ENCODE peak calls at places on chromosome 3, in nine cellular contexts. X is neural progenitor cell; F is A549; L is testis; O is sigmoid colon; Y is neuronal stem cell; W is PC-3; B is CD8-positive, alpha-beta memory T cell; M is upper lobe of right lung. U is an unnamed sample.

GRCh38 chr3:185290266-185290665 is 36.4 kb upstream of the EHHADH start:
- DNase-seq in B (no peak), W (no peak), O (no peak), L (no peak), M (no peak), Y (no peak), F (no peak), X (no peak), U (no peak)

GRCh38 chr3:197505796-197506553 is 49.8 kb downstream of the BDH1 start:
- DNase-seq in Y (no peak), F (no peak), X (no peak), W (no peak), B (no peak), L (no peak), M (peak), O (no peak), U (no peak)

GRCh38 chr3:51099794-51100542 is 285.1 kb upstream of the MANF start:
- DNase-seq in B (no peak), L (peak), M (no peak), X (peak), W (peak), O (no peak), Y (peak), F (peak), U (peak)

GRCh38 chr3:187903697-187904096 is 158.4 kb upstream of the BCL6 start:
- DNase-seq in X (no peak), O (no peak), B (no peak), W (no peak), F (no peak), Y (no peak), M (no peak), L (no peak), U (no peak)

GRCh38 chr3:83403927-83404326 is 1554.9 kb upstream of the CADM2 start:
- DNase-seq in O (no peak), Y (no peak), L (no peak), B (no peak), X (no peak), W (no peak), F (no peak), M (no peak), U (peak)

GRCh38 chr3:66398228-66399025 is 102.4 kb downstream of the LRIG1 start:
- DNase-seq in X (no peak), Y (no peak), O (peak), M (no peak), L (no peak), F (no peak), B (no peak), W (no peak), U (no peak)

GRCh38 chr3:105997800-105998526 is 129.2 kb upstream of the CBLB start:
- DNase-seq in B (no peak), O (no peak), M (no peak), F (peak), W (peak), L (no peak), X (no peak), Y (no peak), U (no peak)

GRCh38 chr3:35088943-35089342 is 550.4 kb upstream of the ARPP21 start:
- DNase-seq in M (no peak), F (no peak), O (no peak), W (no peak), X (no peak), L (no peak), B (no peak), Y (no peak), U (no peak)

GRCh38 chr3:111874177-111874820 is 15.2 kb downstream of the PHLDB2 start:
- DNase-seq in B (no peak), M (no peak), O (no peak), Y (no peak), F (peak), W (peak), L (no peak), X (peak), U (no peak)

GRCh38 chr3:13550791-13551360 is 2.0 kb downstream of the FBLN2 start:
- DNase-seq in O (no peak), Y (no peak), X (no peak), B (no peak), L (no peak), M (no peak), F (no peak), W (no peak), U (no peak)

GRCh38 chr3:191235331-191236314 is 36.6 kb downstream of the OSTN start:
- DNase-seq in M (no peak), F (no peak), X (no peak), Y (no peak), B (no peak), O (no peak), L (no peak), W (peak), U (no peak)

GRCh38 chr3:99681976-99682375 is 43.6 kb downstream of the COL8A1 start:
- DNase-seq in L (no peak), W (no peak), F (no peak), O (no peak), X (no peak), B (no peak), M (no peak), Y (no peak), U (no peak)

GRCh38 chr3:109707642-109708041 is 370.3 kb upstream of the DPPA4 start:
- DNase-seq in W (peak), L (no peak), X (no peak), B (no peak), F (no peak), Y (no peak), O (no peak), M (no peak), U (no peak)

GRCh38 chr3:157204431-157204830 is 44.5 kb upstream of the CCNL1 start:
- DNase-seq in M (no peak), F (peak), L (no peak), O (no peak), Y (no peak), X (peak), W (peak), B (no peak), U (no peak)

GRCh38 chr3:29764603-29765254 is 483.9 kb downstream of the RBMS3 start:
- DNase-seq in X (no peak), M (no peak), B (no peak), Y (no peak), L (peak), O (no peak), F (peak), W (peak), U (peak)

GRCh38 chr3:102450976-102451375 is 16.2 kb downstream of the ZPLD1 start:
- DNase-seq in Y (no peak), O (no peak), M (no peak), B (no peak), W (peak), F (no peak), L (no peak), X (no peak), U (no peak)

GRCh38 chr3:175818811-175819464 is 959.8 kb downstream of the NAALADL2 start:
- DNase-seq in O (no peak), B (no peak), X (no peak), W (peak), F (no peak), M (no peak), L (no peak), Y (no peak), U (no peak)

GRCh38 chr3:129929383-129929782 is 35.9 kb upstream of the TMCC1 start:
- DNase-seq in F (no peak), X (no peak), M (no peak), L (no peak), Y (no peak), O (no peak), B (no peak), W (no peak), U (no peak)

GRCh38 chr3:128495435-128495970 is 2.5 kb upstream of the GATA2 start:
- DNase-seq in B (no peak), L (no peak), M (no peak), X (no peak), Y (no peak), O (peak), F (no peak), W (no peak), U (no peak)

GRCh38 chr3:193971268-193971751 is 164.6 kb upstream of the HES1 start:
- DNase-seq in X (no peak), M (no peak), W (peak), O (no peak), L (no peak), Y (no peak), F (peak), B (no peak), U (no peak)

GRCh38 chr3:70996082-70996481 is 587.4 kb downstream of the FOXP1 start:
- DNase-seq in M (no peak), X (no peak), B (no peak), L (no peak), W (no peak), O (no peak), F (no peak), Y (no peak), U (no peak)

GRCh38 chr3:140242818-140243276 is 307.9 kb downstream of the CLSTN2 start:
- DNase-seq in B (no peak), Y (no peak), O (no peak), L (no peak), M (no peak), X (no peak), W (no peak), F (no peak), U (peak)

GRCh38 chr3:32340039-32340438 is 51.6 kb upstream of the CMTM7 start:
- DNase-seq in Y (peak), F (peak), B (peak), O (no peak), X (peak), M (no peak), L (peak), W (peak), U (no peak)

GRCh38 chr3:104102386-104102785 is 1264.3 kb upstream of the ALCAM start:
- DNase-seq in M (peak), L (peak), Y (peak), B (no peak), X (peak), F (peak), O (no peak), W (peak), U (no peak)

GRCh38 chr3:119611664-119612063 is 14.0 kb downstream of the PLA1A start:
- DNase-seq in B (no peak), O (no peak), Y (no peak), W (no peak), M (no peak), L (no peak), F (no peak), X (no peak), U (no peak)

GRCh38 chr3:114496021-114496434 is 202.2 kb downstream of the TIGIT start:
- DNase-seq in M (no peak), Y (no peak), W (no peak), F (peak), X (no peak), L (no peak), O (no peak), B (no peak), U (no peak)

GRCh38 chr3:34361921-34362320 is 563.5 kb downstream of the PDCD6IP start:
- DNase-seq in L (peak), F (no peak), X (no peak), O (no peak), M (no peak), Y (no peak), W (no peak), B (no peak), U (no peak)

DNA sequence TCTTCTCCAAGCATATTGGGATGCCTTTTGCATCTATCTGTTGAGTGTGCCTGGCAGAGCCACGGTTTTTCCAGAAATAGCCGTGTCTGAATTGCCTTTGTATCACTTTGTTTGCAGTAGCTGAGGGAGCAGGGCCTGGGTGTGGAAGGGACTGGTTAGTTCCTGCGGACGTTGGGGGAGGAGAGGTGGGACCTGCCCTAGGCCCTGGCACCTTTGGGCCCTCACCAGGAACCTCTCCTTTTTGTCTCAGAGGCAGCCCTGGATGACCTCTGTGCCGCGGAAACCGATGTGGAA is 18.6 kb downstream of the ATRIP start:
- DNase-seq in B (no peak), X (no peak), M (no peak), O (no peak), L (no peak), W (no peak), Y (no peak), F (no peak), U (no peak)
- H3K4me3 ChIP-seq in B (no peak), X (no peak), M (no peak), O (no peak), L (no peak), W (no peak), Y (no peak), F (no peak), U (no peak)

GRCh38 chr3:61944736-61945135 is 383.4 kb downstream of the PTPRG start:
- DNase-seq in X (no peak), Y (no peak), W (no peak), M (no peak), F (no peak), B (no peak), O (no peak), L (no peak), U (no peak)
- H3K27ac ChIP-seq in X (peak), Y (no peak), W (no peak), M (no peak), F (no peak), B (no peak), O (no peak), L (no peak), U (no peak)

DNA sequence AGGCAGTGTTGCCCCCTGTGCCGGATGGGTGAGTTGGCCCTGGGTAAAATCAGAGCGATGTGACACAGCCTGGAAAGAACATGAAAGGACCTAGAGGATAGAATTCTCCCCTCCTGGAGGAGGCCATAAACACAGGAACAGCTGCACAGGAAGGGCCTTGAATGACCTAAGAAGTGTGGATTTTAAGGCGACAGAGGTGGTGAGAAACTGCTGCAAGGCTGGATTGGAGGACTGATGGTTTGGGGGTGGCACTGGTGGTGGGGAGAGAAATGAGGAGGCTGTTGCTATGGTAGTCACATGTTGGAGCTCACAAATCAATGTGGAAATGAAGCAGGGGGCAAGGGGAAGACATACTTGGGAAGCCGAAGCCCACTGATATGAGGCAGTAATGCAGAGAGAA is 13.8 kb downstream of the XIRP1 start:
- DNase-seq in X (no peak), Y (no peak), F (no peak), L (no peak), B (no peak), M (no peak), W (no peak), O (no peak), U (no peak)
- H3K4me3 ChIP-seq in X (peak), Y (peak), F (peak), L (peak), B (peak), M (peak), W (peak), O (peak), U (no peak)

GRCh38 chr3:56784452-56785001 is 17.2 kb downstream of the ARHGEF3 start:
- DNase-seq in B (no peak), Y (no peak), X (no peak), L (no peak), W (no peak), O (no peak), F (no peak), M (no peak), U (no peak)
- H3K27ac ChIP-seq in B (peak), Y (no peak), X (no peak), L (peak), W (no peak), O (peak), F (peak), M (peak), U (peak)

GRCh38 chr3:39149498-39150169 is 3.8 kb downstream of the CSRNP1 start:
- DNase-seq in X (no peak), B (no peak), O (no peak), W (peak), L (no peak), F (no peak), Y (no peak), M (no peak), U (peak)
- H3K4me3 ChIP-seq in X (no peak), B (no peak), O (peak), W (peak), L (no peak), F (peak), Y (no peak), M (peak), U (no peak)

GRCh38 chr3:8488877-8489865 is 12.5 kb upstream of the LMCD1 start:
- DNase-seq in X (peak), B (no peak), F (no peak), M (no peak), W (peak), Y (no peak), L (no peak), O (no peak), U (no peak)
- H3K27ac ChIP-seq in X (no peak), B (no peak), F (no peak), M (no peak), W (peak), Y (no peak), L (no peak), O (peak), U (no peak)

U was measured in pancreas.